ENCODE peak calls at places on chromosomes 11 and 22, in seven cellular contexts. One of them, this sample, is unnamed.
A peak's percentile ranks its signal among the peaks of the same experiment; 100 is the strongest.

GRCh38 chr11:86431258-86431657 is 56.6 kb downstream of the CCDC81 start:
- DNase-seq in B cell: no peak
- DNase-seq in GM13976: peak; percentile 79
- DNase-seq in HEK293T: no peak
- DNase-seq in occipital lobe: no peak
- DNase-seq in NCI-H1092: no peak
- DNase-seq in heart left ventricle: no peak
- DNase-seq in this sample: no peak

GRCh38 chr11:23232652-23233051 is 372.4 kb upstream of the CCDC179 start:
- DNase-seq in B cell: no peak
- DNase-seq in GM13976: no peak
- DNase-seq in HEK293T: no peak
- DNase-seq in occipital lobe: no peak
- DNase-seq in NCI-H1092: no peak
- DNase-seq in heart left ventricle: no peak
- DNase-seq in this sample: no peak

GRCh38 chr22:31346733-31347250 is 646 bp upstream of the PATZ1 start:
- DNase-seq in B cell: peak; percentile 65
- DNase-seq in GM13976: peak; percentile 88
- DNase-seq in HEK293T: peak; percentile 58
- DNase-seq in occipital lobe: peak; percentile 34
- DNase-seq in NCI-H1092: peak; percentile 45
- DNase-seq in heart left ventricle: peak; percentile 76
- DNase-seq in this sample: no peak

GRCh38 chr11:19370100-19370861 is 129.5 kb upstream of the E2F8 start:
- DNase-seq in B cell: no peak
- DNase-seq in GM13976: no peak
- DNase-seq in HEK293T: no peak
- DNase-seq in occipital lobe: no peak
- DNase-seq in NCI-H1092: no peak
- DNase-seq in heart left ventricle: peak; percentile 59
- DNase-seq in this sample: no peak

GRCh38 chr22:42174062-42174461 is 43.5 kb upstream of the CYP2D6 start:
- DNase-seq in B cell: no peak
- DNase-seq in GM13976: no peak
- DNase-seq in HEK293T: no peak
- DNase-seq in occipital lobe: no peak
- DNase-seq in NCI-H1092: no peak
- DNase-seq in heart left ventricle: no peak
- DNase-seq in this sample: no peak

GRCh38 chr11:114110948-114111347 is 51.4 kb downstream of the ZBTB16 start:
- DNase-seq in B cell: peak; percentile 22
- DNase-seq in GM13976: no peak
- DNase-seq in HEK293T: no peak
- DNase-seq in occipital lobe: no peak
- DNase-seq in NCI-H1092: no peak
- DNase-seq in heart left ventricle: peak; percentile 73
- DNase-seq in this sample: no peak

GRCh38 chr11:132158091-132158490 is 787.7 kb downstream of the NTM start:
- DNase-seq in B cell: no peak
- DNase-seq in GM13976: no peak
- DNase-seq in HEK293T: peak; percentile 21
- DNase-seq in occipital lobe: no peak
- DNase-seq in NCI-H1092: peak; percentile 48
- DNase-seq in heart left ventricle: no peak
- DNase-seq in this sample: no peak

GRCh38 chr11:126790550-126790981 is 210.0 kb downstream of the KIRREL3 start:
- DNase-seq in B cell: no peak
- DNase-seq in GM13976: no peak
- DNase-seq in HEK293T: no peak
- DNase-seq in occipital lobe: peak; percentile 44
- DNase-seq in NCI-H1092: no peak
- DNase-seq in heart left ventricle: no peak
- DNase-seq in this sample: peak; percentile 69

GRCh38 chr11:15145635-15146034 is 30.9 kb downstream of the INSC start:
- DNase-seq in B cell: no peak
- DNase-seq in GM13976: no peak
- DNase-seq in HEK293T: no peak
- DNase-seq in occipital lobe: no peak
- DNase-seq in NCI-H1092: no peak
- DNase-seq in heart left ventricle: no peak
- DNase-seq in this sample: no peak

GRCh38 chr22:47123006-47123826 is 360.8 kb downstream of the TBC1D22A start:
- DNase-seq in B cell: no peak
- DNase-seq in GM13976: no peak
- DNase-seq in HEK293T: no peak
- DNase-seq in occipital lobe: no peak
- DNase-seq in NCI-H1092: no peak
- DNase-seq in heart left ventricle: no peak
- DNase-seq in this sample: no peak

GRCh38 chr11:114562166-114562916 is 2.7 kb upstream of the NXPE1 start:
- DNase-seq in B cell: no peak
- DNase-seq in GM13976: no peak
- DNase-seq in HEK293T: no peak
- DNase-seq in occipital lobe: no peak
- DNase-seq in NCI-H1092: no peak
- DNase-seq in heart left ventricle: no peak
- DNase-seq in this sample: no peak

GRCh38 chr11:74672332-74672955 is 58.8 kb downstream of the CHRDL2 start:
- DNase-seq in B cell: no peak
- DNase-seq in GM13976: no peak
- DNase-seq in HEK293T: no peak
- DNase-seq in occipital lobe: no peak
- DNase-seq in NCI-H1092: no peak
- DNase-seq in heart left ventricle: no peak
- DNase-seq in this sample: no peak

GRCh38 chr11:96037267-96037990 is 113.5 kb upstream of the MTMR2 start:
- DNase-seq in B cell: no peak
- DNase-seq in GM13976: no peak
- DNase-seq in HEK293T: peak; percentile 22
- DNase-seq in occipital lobe: no peak
- DNase-seq in NCI-H1092: no peak
- DNase-seq in heart left ventricle: no peak
- DNase-seq in this sample: no peak

GRCh38 chr11:15955595-15955994 is 400.8 kb downstream of the SOX6 start:
- DNase-seq in B cell: no peak
- DNase-seq in GM13976: no peak
- DNase-seq in HEK293T: no peak
- DNase-seq in occipital lobe: no peak
- DNase-seq in NCI-H1092: no peak
- DNase-seq in heart left ventricle: no peak
- DNase-seq in this sample: no peak

GRCh38 chr22:36377022-36377631 is 10.6 kb downstream of the MYH9 start:
- DNase-seq in B cell: peak; percentile 57
- DNase-seq in GM13976: peak; percentile 77
- DNase-seq in HEK293T: no peak
- DNase-seq in occipital lobe: no peak
- DNase-seq in NCI-H1092: no peak
- DNase-seq in heart left ventricle: peak; percentile 29
- DNase-seq in this sample: no peak

GRCh38 chr11:134471341-134472187 is 59.5 kb upstream of the B3GAT1 start:
- DNase-seq in B cell: no peak
- DNase-seq in GM13976: no peak
- DNase-seq in HEK293T: no peak
- DNase-seq in occipital lobe: peak; percentile 44
- DNase-seq in NCI-H1092: no peak
- DNase-seq in heart left ventricle: no peak
- DNase-seq in this sample: peak; percentile 9

GRCh38 chr22:22893077-22893805 is 5.6 kb downstream of the IGLL5 start:
- DNase-seq in B cell: peak; percentile 36
- DNase-seq in GM13976: no peak
- DNase-seq in HEK293T: no peak
- DNase-seq in occipital lobe: no peak
- DNase-seq in NCI-H1092: no peak
- DNase-seq in heart left ventricle: no peak
- DNase-seq in this sample: no peak

GRCh38 chr11:111840143-111840542 is 31.2 kb downstream of the ALG9 start:
- DNase-seq in B cell: no peak
- DNase-seq in GM13976: no peak
- DNase-seq in HEK293T: no peak
- DNase-seq in occipital lobe: no peak
- DNase-seq in NCI-H1092: no peak
- DNase-seq in heart left ventricle: no peak
- DNase-seq in this sample: no peak

GRCh38 chr11:118789501-118790356 is 1.2 kb downstream of the DDX6 start:
- DNase-seq in B cell: peak; percentile 44
- DNase-seq in GM13976: peak; percentile 55
- DNase-seq in HEK293T: no peak
- DNase-seq in occipital lobe: no peak
- DNase-seq in NCI-H1092: no peak
- DNase-seq in heart left ventricle: no peak
- DNase-seq in this sample: peak; percentile 17

GRCh38 chr11:115423728-115424459 is 80.3 kb downstream of the CADM1 start:
- DNase-seq in B cell: no peak
- DNase-seq in GM13976: no peak
- DNase-seq in HEK293T: no peak
- DNase-seq in occipital lobe: no peak
- DNase-seq in NCI-H1092: no peak
- DNase-seq in heart left ventricle: no peak
- DNase-seq in this sample: no peak

GRCh38 chr11:129894281-129895125 is 875 bp downstream of the NFRKB start:
- DNase-seq in B cell: no peak
- DNase-seq in GM13976: no peak
- DNase-seq in HEK293T: no peak
- DNase-seq in occipital lobe: no peak
- DNase-seq in NCI-H1092: peak; percentile 28
- DNase-seq in heart left ventricle: no peak
- DNase-seq in this sample: no peak

GRCh38 chr22:44456661-44457412 is 41.2 kb downstream of the RTL6 start:
- DNase-seq in B cell: no peak
- DNase-seq in GM13976: no peak
- DNase-seq in HEK293T: no peak
- DNase-seq in occipital lobe: no peak
- DNase-seq in NCI-H1092: no peak
- DNase-seq in heart left ventricle: no peak
- DNase-seq in this sample: no peak

GRCh38 chr11:103907548-103908455 is 128.6 kb upstream of the DDI1 start:
- DNase-seq in B cell: no peak
- DNase-seq in GM13976: no peak
- DNase-seq in HEK293T: no peak
- DNase-seq in occipital lobe: no peak
- DNase-seq in NCI-H1092: no peak
- DNase-seq in heart left ventricle: no peak
- DNase-seq in this sample: no peak

GRCh38 chr11:124583827-124584226 is 14.0 kb downstream of the OR8A1 start:
- DNase-seq in B cell: no peak
- DNase-seq in GM13976: no peak
- DNase-seq in HEK293T: no peak
- DNase-seq in occipital lobe: no peak
- DNase-seq in NCI-H1092: no peak
- DNase-seq in heart left ventricle: no peak
- DNase-seq in this sample: no peak

GRCh38 chr11:42043312-42043711 is 583.9 kb upstream of the LRRC4C start:
- DNase-seq in B cell: no peak
- DNase-seq in GM13976: no peak
- DNase-seq in HEK293T: no peak
- DNase-seq in occipital lobe: no peak
- DNase-seq in NCI-H1092: no peak
- DNase-seq in heart left ventricle: no peak
- DNase-seq in this sample: no peak

GRCh38 chr11:65625628-65626342 is 10.2 kb downstream of the PCNX3 start:
- DNase-seq in B cell: peak; percentile 84
- DNase-seq in GM13976: peak; percentile 85
- DNase-seq in HEK293T: peak; percentile 54
- DNase-seq in occipital lobe: no peak
- DNase-seq in NCI-H1092: no peak
- DNase-seq in heart left ventricle: peak; percentile 78
- DNase-seq in this sample: peak; percentile 49

GRCh38 chr11:45213717-45214116 is 67.3 kb downstream of the PRDM11 start:
- DNase-seq in B cell: no peak
- DNase-seq in GM13976: no peak
- DNase-seq in HEK293T: no peak
- DNase-seq in occipital lobe: no peak
- DNase-seq in NCI-H1092: no peak
- DNase-seq in heart left ventricle: no peak
- DNase-seq in this sample: no peak